ENCODE peak calls at places on chromosomes 13 and 19, in seven cellular contexts. S, I, C, U, E, Q and J are unnamed samples. For H3K4me1, the result is how much of the 10 kb centered on the place peaks cover.

GRCh38 chr13:97810152-97810551 is 143.3 kb upstream of the IPO5 start:
- DNase-seq in I (no peak), U (no peak), S (no peak), C (no peak), Q (no peak), E (no peak), J (no peak)

GRCh38 chr13:110471833-110472162 is 89.7 kb downstream of the RAB20 start:
- DNase-seq in S (peak), I (no peak), C (no peak), E (no peak), U (peak), Q (peak), J (no peak)

GRCh38 chr13:112443191-112444000 is 67.2 kb downstream of the SPACA7 start:
- DNase-seq in E (no peak), C (no peak), U (no peak), I (no peak), S (no peak), Q (no peak), J (no peak)

GRCh38 chr19:11252665-11253355 is 9.5 kb downstream of the DOCK6 start:
- DNase-seq in U (no peak), I (no peak), C (no peak), Q (no peak), S (peak), E (no peak), J (no peak)

GRCh38 chr19:2618611-2619010 is 83.9 kb downstream of the GNG7 start:
- DNase-seq in E (no peak), I (peak), C (peak), U (peak), Q (peak), S (peak), J (peak)

GRCh38 chr13:74005320-74006154 is 128.7 kb downstream of the KLF12 start:
- DNase-seq in I (no peak), E (no peak), S (no peak), C (no peak), Q (no peak), U (no peak), J (no peak)

GRCh38 chr19:45471116-45471865 is 3.5 kb downstream of the FOSB start:
- DNase-seq in Q (no peak), I (peak), S (no peak), C (no peak), U (no peak), E (no peak), J (no peak)

GRCh38 chr19:611506-611869 is 21.8 kb downstream of the HCN2 start:
- DNase-seq in E (no peak), S (no peak), Q (no peak), U (no peak), I (peak), C (peak), J (peak)

GRCh38 chr13:26707122-26708006 is 53.2 kb downstream of the GPR12 start:
- DNase-seq in S (no peak), U (no peak), Q (no peak), E (no peak), I (no peak), C (peak), J (peak)

GRCh38 chr13:19072543-19072942 is 109.1 kb downstream of the TUBA3C start:
- DNase-seq in S (no peak), E (no peak), I (no peak), U (no peak), Q (no peak), C (no peak), J (no peak)

GRCh38 chr19:41269571-41269970 is 5.4 kb downstream of the HNRNPUL1 start:
- DNase-seq in E (no peak), U (no peak), S (no peak), I (no peak), C (no peak), Q (no peak), J (no peak)

GRCh38 chr19:54142166-54142780 is 4.7 kb downstream of the CNOT3 start:
- DNase-seq in C (no peak), U (no peak), E (no peak), Q (no peak), I (no peak), S (no peak), J (no peak)

GRCh38 chr13:99626461-99627082 is 125.3 kb downstream of the TM9SF2 start:
- DNase-seq in Q (no peak), C (peak), I (no peak), U (no peak), S (no peak), E (no peak), J (no peak)

GRCh38 chr19:53308339-53308811 is 25.2 kb upstream of the ZNF845 start:
- DNase-seq in I (no peak), Q (no peak), S (peak), U (no peak), E (no peak), C (no peak), J (no peak)

GRCh38 chr13:79404361-79404760 is 1.7 kb downstream of the RBM26 start:
- DNase-seq in E (no peak), I (no peak), S (no peak), C (no peak), U (no peak), Q (no peak), J (no peak)

GRCh38 chr19:56110515-56111448 is 10.3 kb downstream of the ZNF787 start:
- DNase-seq in Q (peak), S (peak), E (no peak), C (no peak), U (peak), I (no peak), J (no peak)

GRCh38 chr13:42991892-42992584 is at the start of gene EPSTI1:
- DNase-seq in Q (peak), C (peak), I (peak), S (peak), E (peak), U (peak), J (peak)

GRCh38 chr19:18775586-18776287 is 15.4 kb downstream of the COMP start:
- DNase-seq in I (no peak), C (no peak), S (no peak), Q (no peak), U (no peak), E (no peak), J (no peak)

GRCh38 chr19:11453468-11454341 is 18.3 kb downstream of the PRKCSH start:
- DNase-seq in E (no peak), C (no peak), I (no peak), Q (no peak), U (no peak), S (no peak), J (peak)

GRCh38 chr13:93038187-93038586 is 188.4 kb upstream of the GPC6 start:
- DNase-seq in E (no peak), S (no peak), C (no peak), Q (no peak), U (no peak), I (no peak), J (no peak)

GRCh38 chr13:29491248-29491647 is 104.2 kb downstream of the SLC7A1 start:
- DNase-seq in I (no peak), Q (no peak), C (no peak), U (no peak), E (no peak), S (no peak), J (no peak)

GRCh38 chr19:40006273-40006691 is 9.4 kb downstream of the ZNF546 start:
- DNase-seq in S (no peak), U (no peak), Q (no peak), I (no peak), C (peak), E (no peak), J (no peak)

GRCh38 chr19:41330476-41330875 is 20.5 kb downstream of the CCDC97 start:
- DNase-seq in I (no peak), U (no peak), C (no peak), E (no peak), S (no peak), Q (no peak), J (no peak)

GRCh38 chr13:112172641-112173171 is 105.8 kb downstream of the SOX1 start:
- DNase-seq in Q (no peak), C (no peak), S (no peak), I (no peak), U (no peak), E (no peak), J (no peak)

GRCh38 chr13:110183925-110184324 is 123.0 kb downstream of the COL4A1 start:
- DNase-seq in E (no peak), S (no peak), I (no peak), U (no peak), Q (no peak), C (no peak), J (no peak)

GRCh38 chr19:54207908-54208783 is 7.5 kb downstream of the RPS9 start:
- DNase-seq in I (no peak), E (no peak), Q (no peak), S (peak), U (peak), C (no peak), J (peak)

GRCh38 chr13:26538363-26539317 is 18.8 kb upstream of the WASF3 start:
- DNase-seq in S (no peak), U (no peak), I (no peak), C (no peak), Q (no peak), E (no peak), J (no peak)

GRCh38 chr13:101709952-101710351 is 257.5 kb downstream of the ITGBL1 start:
- DNase-seq in C (no peak), U (no peak), S (no peak), Q (no peak), I (no peak), E (no peak), J (no peak)

GRCh38 chr13:73421310-73421912 is 362.6 kb downstream of the KLF5 start:
- DNase-seq in U (no peak), E (no peak), C (peak), S (no peak), Q (no peak), I (no peak), J (no peak)

GRCh38 chr13:108266316-108266936 is 3.1 kb upstream of the TNFSF13B start:
- DNase-seq in U (no peak), Q (no peak), I (no peak), E (no peak), S (no peak), C (no peak), J (no peak)

GRCh38 chr13:97921146-97921776 is 32.2 kb upstream of the IPO5 start:
- DNase-seq in U (no peak), Q (no peak), C (no peak), E (no peak), I (no peak), S (no peak), J (no peak)

GRCh38 chr19:31570718-31571117 is 221.5 kb upstream of the TSHZ3 start:
- DNase-seq in U (no peak), C (no peak), E (no peak), S (no peak), Q (no peak), I (no peak), J (no peak)

GRCh38 chr13:23703241-23703640 is 133.0 kb downstream of the TNFRSF19 start:
- DNase-seq in C (no peak), S (no peak), U (no peak), E (no peak), I (no peak), Q (no peak), J (no peak)

GRCh38 chr19:35657904-35658700 is 8.2 kb upstream of the UPK1A start:
- DNase-seq in Q (no peak), S (no peak), U (no peak), E (no peak), I (no peak), C (no peak), J (no peak)

GRCh38 chr19:38381138-38381537 is 6.7 kb downstream of the GGN start:
- DNase-seq in S (no peak), Q (no peak), I (no peak), U (no peak), E (no peak), C (no peak), J (no peak)

GRCh38 chr19:51365211-51366049 is 758 bp downstream of the ETFB start:
- DNase-seq in U (peak), C (peak), S (no peak), I (no peak), E (no peak), Q (peak), J (no peak)

GRCh38 chr13:39682788-39683187 is 27.3 kb downstream of the COG6 start:
- DNase-seq in S (no peak), C (no peak), U (no peak), I (no peak), Q (no peak), E (no peak), J (no peak)

GRCh38 chr19:15137777-15138176 is 30.6 kb downstream of the SYDE1 start:
- DNase-seq in U (no peak), C (no peak), S (no peak), Q (no peak), E (no peak), I (no peak), J (no peak)

GRCh38 chr13:113882266-113882627 is 18.4 kb upstream of the GAS6 start:
- DNase-seq in Q (peak), S (peak), E (no peak), C (no peak), I (no peak), U (no peak), J (no peak)
- H3K4me3 ChIP-seq in Q (no peak), S (no peak), E (no peak), C (no peak), I (no peak), U (no peak), J (peak)

DNA sequence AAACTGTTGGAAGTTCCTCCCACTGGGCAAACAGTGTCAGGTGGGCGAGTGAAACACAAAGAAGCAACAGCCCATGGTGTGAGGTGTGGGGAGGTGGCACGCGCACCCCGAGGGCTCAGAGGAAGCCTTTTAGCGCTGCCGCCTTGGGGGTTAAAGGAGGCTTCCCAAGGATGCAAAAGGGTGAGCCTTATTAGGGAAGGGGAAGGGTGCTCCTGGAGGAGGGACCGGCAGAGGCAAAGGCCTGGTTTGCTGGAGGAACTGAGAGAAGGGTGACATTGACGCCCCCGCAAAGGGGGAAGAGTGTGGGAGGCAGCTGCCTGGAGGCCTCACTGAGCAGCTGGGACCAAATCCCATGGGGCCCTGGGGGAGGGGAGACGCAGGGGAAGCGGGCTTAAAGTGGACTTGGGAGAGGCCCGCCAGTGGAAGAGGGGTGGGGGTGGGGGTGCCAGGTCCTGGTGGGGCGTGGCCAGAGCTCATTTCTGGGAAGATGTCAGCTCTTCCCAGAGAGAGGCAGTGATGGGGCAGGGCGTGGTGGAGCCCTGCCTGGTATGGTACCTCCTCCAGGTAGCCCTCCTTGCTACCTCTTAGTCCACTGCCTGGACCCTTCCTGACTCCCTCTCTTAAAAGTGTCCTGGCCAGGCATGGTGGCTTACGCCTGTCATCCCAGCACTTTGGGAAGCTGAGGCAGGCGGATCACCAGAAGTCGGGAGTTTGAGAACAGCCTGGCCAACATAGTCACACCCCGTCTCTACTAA is 12.0 kb upstream of the FCHO1 start:
- DNase-seq in E (no peak), U (no peak), C (no peak), S (no peak), Q (no peak), I (no peak), J (no peak)
- H3K27ac ChIP-seq in E (no peak), U (no peak), C (no peak), S (no peak), Q (no peak), I (no peak), J (no peak)

GRCh38 chr13:49632156-49632555 is 3.8 kb downstream of the ARL11 start:
- DNase-seq in E (no peak), I (no peak), C (no peak), U (no peak), S (no peak), Q (no peak), J (no peak)
- H3K4me1 ChIP-seq in E (under half), I (under half), C (under half), U (under half), S (under half), Q (under half), J (under half)

GRCh38 chr19:6476155-6476895 is 5.3 kb downstream of the DENND1C start:
- DNase-seq in E (peak), Q (peak), U (peak), I (peak), C (peak), S (no peak), J (peak)

GRCh38 chr19:6472713-6473112 is 8.6 kb downstream of the CRB3 start:
- DNase-seq in Q (no peak), U (no peak), I (no peak), E (no peak), S (no peak), C (no peak), J (no peak)

GRCh38 chr19:6473652-6474051 is 7.9 kb downstream of the DENND1C start:
- DNase-seq in E (peak), C (no peak), I (no peak), U (no peak), Q (no peak), S (no peak), J (no peak)

GRCh38 chr19:6476896-6477431 is 4.6 kb downstream of the DENND1C start:
- DNase-seq in S (no peak), E (no peak), Q (no peak), I (no peak), U (no peak), C (no peak), J (no peak)

DNA sequence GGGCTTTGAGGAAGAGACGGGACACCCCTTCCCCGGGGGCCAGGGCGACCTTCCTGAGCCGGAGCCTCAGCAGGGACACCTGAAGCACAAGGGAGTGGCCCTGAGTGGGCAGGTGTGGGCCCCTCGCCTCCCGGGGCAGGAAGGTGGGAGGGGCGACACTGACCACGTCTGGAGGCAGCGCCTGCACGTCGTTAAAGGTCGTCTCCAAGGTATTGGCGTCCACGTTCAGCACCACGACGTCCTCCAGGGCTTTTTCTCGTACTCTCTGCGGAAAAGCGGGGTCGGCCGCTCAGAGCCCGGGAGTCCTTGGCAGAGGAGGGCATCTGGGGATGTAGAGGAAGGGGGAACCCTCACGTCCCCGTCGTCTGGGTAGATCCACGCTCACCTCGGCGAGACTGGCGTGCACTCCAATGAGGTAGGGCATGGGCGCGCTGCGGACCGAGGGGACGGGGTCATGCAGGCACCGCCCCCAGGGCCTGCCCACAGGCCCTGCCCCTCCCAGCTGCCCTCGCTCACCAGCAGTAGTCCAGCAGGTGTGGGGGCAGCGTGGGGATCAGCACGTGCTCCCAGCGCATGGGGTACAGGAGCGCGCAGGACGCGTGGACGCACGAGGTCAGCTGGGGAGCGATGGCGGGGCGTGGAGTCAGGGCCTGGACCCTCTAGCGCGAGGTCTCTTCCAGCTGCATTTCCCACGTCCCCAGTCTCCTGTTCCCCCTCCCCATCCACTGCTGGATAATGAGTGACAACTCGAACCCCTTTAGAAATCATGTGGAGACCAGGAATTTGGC is 6.1 kb downstream of the DENND1C start:
- DNase-seq in I (no peak), S (no peak), C (no peak), E (no peak), Q (peak), U (peak), J (no peak)
- H3K4me3 ChIP-seq in I (no peak), S (no peak), C (no peak), E (peak), Q (peak), U (no peak), J (no peak)

GRCh38 chr13:33194820-33195692 is 90.5 kb downstream of the STARD13 start:
- DNase-seq in C (no peak), S (no peak), Q (no peak), I (no peak), E (no peak), U (peak), J (no peak)
- H3K27ac ChIP-seq in C (no peak), S (peak), Q (no peak), I (no peak), E (peak), U (peak), J (no peak)

GRCh38 chr19:34274284-34274826 is 20.0 kb downstream of the GARRE1 start:
- DNase-seq in I (no peak), Q (no peak), U (no peak), C (no peak), E (no peak), S (no peak), J (no peak)

GRCh38 chr19:34273121-34273845 is 18.9 kb downstream of the GARRE1 start:
- DNase-seq in C (no peak), E (no peak), U (no peak), I (no peak), S (no peak), Q (no peak), J (no peak)

GRCh38 chr19:34276614-34277013 is 22.3 kb downstream of the GARRE1 start:
- DNase-seq in I (no peak), E (no peak), U (peak), S (no peak), C (peak), Q (no peak), J (no peak)

GRCh38 chr19:34275705-34276104 is 21.4 kb downstream of the GARRE1 start:
- DNase-seq in E (no peak), S (no peak), I (no peak), C (no peak), Q (no peak), U (no peak), J (no peak)

GRCh38 chr19:34274827-34275625 is 20.7 kb downstream of the GARRE1 start:
- DNase-seq in Q (no peak), S (no peak), C (peak), E (no peak), U (no peak), I (no peak), J (no peak)
- H3K4me1 ChIP-seq in Q (half or more), S (half or more), C (under half), E (under half), U (under half), I (half or more), J (half or more)